ENCODE peak calls at places on chromosomes 3 and 15, in six cellular contexts. One of them, this sample, is unnamed.

GRCh38 chr3:54836876-54837275 is 91.0 kb downstream of the LRTM1 start:
- DNase-seq in NCI-H460: no peak
- DNase-seq in activated naive CD8-positive, alpha-beta T cell treated with anti-CD3 and anti-CD28 coated beads, Interleukin-2, amount 50 U/mL, for 24 hours: no peak
- DNase-seq in iris pigment epithelial cell: no peak
- DNase-seq in HFFc6: no peak
- DNase-seq in DMS 273 treated with DMSO at 0.1 percent for 48 hours: no peak
- DNase-seq in this sample: no peak

GRCh38 chr3:171270541-171270940 is 189.7 kb downstream of the TNIK start:
- DNase-seq in DMS 273 treated with DMSO at 0.1 percent for 48 hours: no peak
- DNase-seq in NCI-H460: no peak
- DNase-seq in activated naive CD8-positive, alpha-beta T cell treated with anti-CD3 and anti-CD28 coated beads, Interleukin-2, amount 50 U/mL, for 24 hours: no peak
- DNase-seq in iris pigment epithelial cell: no peak
- DNase-seq in HFFc6: no peak
- DNase-seq in this sample: no peak

GRCh38 chr15:78109156-78109555 is 16.8 kb downstream of the SH2D7 start:
- DNase-seq in DMS 273 treated with DMSO at 0.1 percent for 48 hours: no peak
- DNase-seq in NCI-H460: no peak
- DNase-seq in HFFc6: no peak
- DNase-seq in iris pigment epithelial cell: no peak
- DNase-seq in activated naive CD8-positive, alpha-beta T cell treated with anti-CD3 and anti-CD28 coated beads, Interleukin-2, amount 50 U/mL, for 24 hours: no peak
- DNase-seq in this sample: no peak

GRCh38 chr3:177615015-177615414 is 417.7 kb upstream of the TBL1XR1 start:
- DNase-seq in NCI-H460: no peak
- DNase-seq in HFFc6: peak
- DNase-seq in DMS 273 treated with DMSO at 0.1 percent for 48 hours: no peak
- DNase-seq in iris pigment epithelial cell: peak
- DNase-seq in activated naive CD8-positive, alpha-beta T cell treated with anti-CD3 and anti-CD28 coated beads, Interleukin-2, amount 50 U/mL, for 24 hours: no peak
- DNase-seq in this sample: peak

GRCh38 chr3:171809513-171810277 is 588 bp downstream of the PLD1 start:
- DNase-seq in HFFc6: peak
- DNase-seq in DMS 273 treated with DMSO at 0.1 percent for 48 hours: peak
- DNase-seq in activated naive CD8-positive, alpha-beta T cell treated with anti-CD3 and anti-CD28 coated beads, Interleukin-2, amount 50 U/mL, for 24 hours: peak
- DNase-seq in NCI-H460: peak
- DNase-seq in iris pigment epithelial cell: peak
- DNase-seq in this sample: no peak

GRCh38 chr15:100033140-100033857 is 300.1 kb upstream of the LYSMD4 start:
- DNase-seq in DMS 273 treated with DMSO at 0.1 percent for 48 hours: no peak
- DNase-seq in activated naive CD8-positive, alpha-beta T cell treated with anti-CD3 and anti-CD28 coated beads, Interleukin-2, amount 50 U/mL, for 24 hours: no peak
- DNase-seq in iris pigment epithelial cell: peak
- DNase-seq in NCI-H460: no peak
- DNase-seq in HFFc6: no peak
- DNase-seq in this sample: no peak

GRCh38 chr3:76585794-76586392 is 454.0 kb upstream of the ROBO2 start:
- DNase-seq in activated naive CD8-positive, alpha-beta T cell treated with anti-CD3 and anti-CD28 coated beads, Interleukin-2, amount 50 U/mL, for 24 hours: no peak
- DNase-seq in NCI-H460: no peak
- DNase-seq in DMS 273 treated with DMSO at 0.1 percent for 48 hours: no peak
- DNase-seq in iris pigment epithelial cell: peak
- DNase-seq in HFFc6: no peak
- DNase-seq in this sample: peak

GRCh38 chr3:36919439-36920160 is 25.3 kb downstream of the TRANK1 start:
- DNase-seq in NCI-H460: no peak
- DNase-seq in HFFc6: no peak
- DNase-seq in DMS 273 treated with DMSO at 0.1 percent for 48 hours: no peak
- DNase-seq in iris pigment epithelial cell: no peak
- DNase-seq in activated naive CD8-positive, alpha-beta T cell treated with anti-CD3 and anti-CD28 coated beads, Interleukin-2, amount 50 U/mL, for 24 hours: no peak
- DNase-seq in this sample: no peak

GRCh38 chr15:44584162-44584749 is 47.3 kb downstream of the EIF3J start:
- DNase-seq in activated naive CD8-positive, alpha-beta T cell treated with anti-CD3 and anti-CD28 coated beads, Interleukin-2, amount 50 U/mL, for 24 hours: peak
- DNase-seq in DMS 273 treated with DMSO at 0.1 percent for 48 hours: no peak
- DNase-seq in iris pigment epithelial cell: peak
- DNase-seq in HFFc6: peak
- DNase-seq in NCI-H460: peak
- DNase-seq in this sample: no peak

GRCh38 chr3:113745273-113746068 is 578 bp downstream of the NAA50 start:
- DNase-seq in HFFc6: peak
- DNase-seq in activated naive CD8-positive, alpha-beta T cell treated with anti-CD3 and anti-CD28 coated beads, Interleukin-2, amount 50 U/mL, for 24 hours: peak
- DNase-seq in iris pigment epithelial cell: peak
- DNase-seq in DMS 273 treated with DMSO at 0.1 percent for 48 hours: peak
- DNase-seq in NCI-H460: peak
- DNase-seq in this sample: peak

GRCh38 chr3:14810070-14810732 is 8.6 kb upstream of the FGD5 start:
- DNase-seq in NCI-H460: no peak
- DNase-seq in DMS 273 treated with DMSO at 0.1 percent for 48 hours: no peak
- DNase-seq in iris pigment epithelial cell: peak
- DNase-seq in HFFc6: no peak
- DNase-seq in activated naive CD8-positive, alpha-beta T cell treated with anti-CD3 and anti-CD28 coated beads, Interleukin-2, amount 50 U/mL, for 24 hours: no peak
- DNase-seq in this sample: no peak

GRCh38 chr3:57130426-57131209 is 34.5 kb downstream of the IL17RD start:
- DNase-seq in iris pigment epithelial cell: no peak
- DNase-seq in HFFc6: no peak
- DNase-seq in NCI-H460: no peak
- DNase-seq in DMS 273 treated with DMSO at 0.1 percent for 48 hours: no peak
- DNase-seq in activated naive CD8-positive, alpha-beta T cell treated with anti-CD3 and anti-CD28 coated beads, Interleukin-2, amount 50 U/mL, for 24 hours: no peak
- DNase-seq in this sample: no peak

GRCh38 chr15:101017041-101017754 is 98.0 kb downstream of the LRRK1 start:
- DNase-seq in iris pigment epithelial cell: no peak
- DNase-seq in activated naive CD8-positive, alpha-beta T cell treated with anti-CD3 and anti-CD28 coated beads, Interleukin-2, amount 50 U/mL, for 24 hours: no peak
- DNase-seq in HFFc6: no peak
- DNase-seq in DMS 273 treated with DMSO at 0.1 percent for 48 hours: no peak
- DNase-seq in NCI-H460: no peak
- DNase-seq in this sample: peak

GRCh38 chr3:16350041-16350952 is 85.3 kb downstream of the OXNAD1 start:
- DNase-seq in iris pigment epithelial cell: peak
- DNase-seq in activated naive CD8-positive, alpha-beta T cell treated with anti-CD3 and anti-CD28 coated beads, Interleukin-2, amount 50 U/mL, for 24 hours: no peak
- DNase-seq in HFFc6: peak
- DNase-seq in DMS 273 treated with DMSO at 0.1 percent for 48 hours: no peak
- DNase-seq in NCI-H460: no peak
- DNase-seq in this sample: no peak

GRCh38 chr3:113249111-113249510 is 37.8 kb downstream of the BOC start:
- DNase-seq in HFFc6: peak
- DNase-seq in iris pigment epithelial cell: peak
- DNase-seq in NCI-H460: no peak
- DNase-seq in DMS 273 treated with DMSO at 0.1 percent for 48 hours: peak
- DNase-seq in activated naive CD8-positive, alpha-beta T cell treated with anti-CD3 and anti-CD28 coated beads, Interleukin-2, amount 50 U/mL, for 24 hours: no peak
- DNase-seq in this sample: no peak

GRCh38 chr15:63244399-63244798 is 33.0 kb upstream of the APH1B start:
- DNase-seq in HFFc6: no peak
- DNase-seq in activated naive CD8-positive, alpha-beta T cell treated with anti-CD3 and anti-CD28 coated beads, Interleukin-2, amount 50 U/mL, for 24 hours: no peak
- DNase-seq in DMS 273 treated with DMSO at 0.1 percent for 48 hours: no peak
- DNase-seq in NCI-H460: no peak
- DNase-seq in iris pigment epithelial cell: peak
- DNase-seq in this sample: peak

GRCh38 chr15:62775932-62776331 is 266.6 kb upstream of the TPM1 start:
- DNase-seq in HFFc6: no peak
- DNase-seq in DMS 273 treated with DMSO at 0.1 percent for 48 hours: no peak
- DNase-seq in activated naive CD8-positive, alpha-beta T cell treated with anti-CD3 and anti-CD28 coated beads, Interleukin-2, amount 50 U/mL, for 24 hours: no peak
- DNase-seq in NCI-H460: no peak
- DNase-seq in iris pigment epithelial cell: no peak
- DNase-seq in this sample: no peak

GRCh38 chr3:71325715-71326114 is 257.8 kb downstream of the FOXP1 start:
- DNase-seq in activated naive CD8-positive, alpha-beta T cell treated with anti-CD3 and anti-CD28 coated beads, Interleukin-2, amount 50 U/mL, for 24 hours: no peak
- DNase-seq in NCI-H460: no peak
- DNase-seq in iris pigment epithelial cell: no peak
- DNase-seq in DMS 273 treated with DMSO at 0.1 percent for 48 hours: no peak
- DNase-seq in HFFc6: no peak
- DNase-seq in this sample: no peak

GRCh38 chr15:86915811-86916331 is 836.2 kb downstream of the AGBL1 start:
- DNase-seq in activated naive CD8-positive, alpha-beta T cell treated with anti-CD3 and anti-CD28 coated beads, Interleukin-2, amount 50 U/mL, for 24 hours: no peak
- DNase-seq in DMS 273 treated with DMSO at 0.1 percent for 48 hours: peak
- DNase-seq in NCI-H460: peak
- DNase-seq in iris pigment epithelial cell: peak
- DNase-seq in HFFc6: peak
- DNase-seq in this sample: peak

This sample was measured in trophoblast cell.